ENCODE peak calls at places on chromosomes 16 and 17, in six cellular contexts. Q is aorta, C is colonic mucosa, Z is uterus, A is ovary, F is bronchial epithelial cell. X is an unnamed sample.

GRCh38 chr17:61414141-61414935 is 14.7 kb downstream of the TBX2 start:
- DNase-seq in Q (peak), C (peak), Z (peak), A (peak), F (no peak), X (no peak)

GRCh38 chr17:36673637-36674277 is 72.4 kb downstream of the MRM1 start:
- DNase-seq in Q (no peak), C (no peak), Z (no peak), A (no peak), F (no peak), X (no peak)

GRCh38 chr16:8655184-8655717 is 19.2 kb upstream of the ABAT start:
- DNase-seq in Q (no peak), C (peak), Z (no peak), A (no peak), F (no peak), X (no peak)

GRCh38 chr16:4298761-4299522 is 16.9 kb upstream of the GLIS2 start:
- DNase-seq in Q (peak), C (peak), Z (peak), A (peak), F (peak), X (no peak)

GRCh38 chr17:30476726-30477082 is 504 bp upstream of the GOSR1 start:
- DNase-seq in Q (no peak), C (no peak), Z (peak), A (no peak), F (no peak), X (no peak)

GRCh38 chr17:68197091-68197996 is 50.5 kb upstream of the AMZ2 start:
- DNase-seq in Q (no peak), C (no peak), Z (no peak), A (no peak), F (no peak), X (no peak)

GRCh38 chr16:87017388-87018012 is 299.7 kb downstream of the C16orf95 start:
- DNase-seq in Q (peak), C (no peak), Z (no peak), A (no peak), F (peak), X (peak)

GRCh38 chr16:24810951-24811843 is 34.6 kb upstream of the SLC5A11 start:
- DNase-seq in Q (no peak), C (no peak), Z (no peak), A (no peak), F (no peak), X (no peak)

GRCh38 chr17:17445296-17445924 is 31.4 kb upstream of the MED9 start:
- DNase-seq in Q (no peak), C (no peak), Z (no peak), A (no peak), F (no peak), X (no peak)

GRCh38 chr16:87806608-87807546 is 41.1 kb upstream of the KLHDC4 start:
- DNase-seq in Q (peak), C (peak), Z (no peak), A (no peak), F (peak), X (no peak)

GRCh38 chr17:4420692-4421131 is 13.0 kb upstream of the SPNS3 start:
- DNase-seq in Q (peak), C (peak), Z (peak), A (no peak), F (peak), X (peak)

GRCh38 chr17:40311575-40311974 is 2.6 kb downstream of the RARA start:
- DNase-seq in Q (peak), C (peak), Z (no peak), A (peak), F (no peak), X (no peak)

GRCh38 chr17:22310717-22311686 is 618.7 kb downstream of the KCNJ18 start:
- DNase-seq in Q (no peak), C (no peak), Z (no peak), A (no peak), F (no peak), X (no peak)

GRCh38 chr16:19396555-19397011 is 21.1 kb upstream of the TMC5 start:
- DNase-seq in Q (no peak), C (peak), Z (no peak), A (no peak), F (peak), X (no peak)

GRCh38 chr17:28180449-28180848 is 138.0 kb downstream of the NLK start:
- DNase-seq in Q (no peak), C (no peak), Z (no peak), A (no peak), F (no peak), X (no peak)

GRCh38 chr16:11977206-11978041 is 890 bp downstream of the SNX29 start:
- DNase-seq in Q (no peak), C (no peak), Z (peak), A (peak), F (peak), X (no peak)

GRCh38 chr16:84819644-84820304 is at the start of gene CRISPLD2:
- DNase-seq in Q (peak), C (peak), Z (peak), A (peak), F (peak), X (no peak)

GRCh38 chr16:72942021-72942420 is 105.9 kb downstream of the ZFHX3 start:
- DNase-seq in Q (no peak), C (no peak), Z (no peak), A (no peak), F (no peak), X (no peak)

GRCh38 chr17:65027305-65027704 is 29.2 kb downstream of the GNA13 start:
- DNase-seq in Q (no peak), C (no peak), Z (no peak), A (no peak), F (peak), X (peak)

GRCh38 chr16:86035906-86036305 is 136.9 kb downstream of the IRF8 start:
- DNase-seq in Q (no peak), C (no peak), Z (no peak), A (no peak), F (no peak), X (no peak)

GRCh38 chr17:46979023-46979870 is at the start of gene RPRML:
- DNase-seq in Q (peak), C (peak), Z (no peak), A (peak), F (no peak), X (no peak)

GRCh38 chr16:47358816-47359215 is 102.0 kb downstream of the ITFG1 start:
- DNase-seq in Q (no peak), C (no peak), Z (no peak), A (no peak), F (peak), X (peak)

GRCh38 chr17:22131740-22132139 is 439.4 kb downstream of the KCNJ18 start:
- DNase-seq in Q (no peak), C (no peak), Z (no peak), A (no peak), F (no peak), X (no peak)

GRCh38 chr16:11668590-11669379 is 530 bp downstream of the SNN start:
- DNase-seq in Q (no peak), C (no peak), Z (peak), A (peak), F (no peak), X (no peak)

GRCh38 chr16:67207857-67208524 is 9.1 kb downstream of the ELMO3 start:
- DNase-seq in Q (no peak), C (no peak), Z (no peak), A (no peak), F (peak), X (no peak)

GRCh38 chr17:61492759-61493526 is 40.7 kb downstream of the TBX4 start:
- DNase-seq in Q (peak), C (no peak), Z (no peak), A (no peak), F (no peak), X (no peak)

GRCh38 chr17:12637015-12637414 is 28.7 kb upstream of the MYOCD start:
- DNase-seq in Q (peak), C (no peak), Z (no peak), A (no peak), F (peak), X (peak)

GRCh38 chr16:3173892-3174617 is 13.9 kb upstream of the OR1F1 start:
- DNase-seq in Q (no peak), C (no peak), Z (no peak), A (no peak), F (peak), X (no peak)

GRCh38 chr16:3168706-3169105 is 19.3 kb upstream of the OR1F1 start:
- DNase-seq in Q (no peak), C (no peak), Z (no peak), A (no peak), F (peak), X (no peak)

GRCh38 chr16:3171181-3171854 is 16.7 kb upstream of the OR1F1 start:
- DNase-seq in Q (no peak), C (no peak), Z (no peak), A (no peak), F (peak), X (no peak)

GRCh38 chr16:3171855-3172593 is 16.0 kb upstream of the OR1F1 start:
- DNase-seq in Q (no peak), C (no peak), Z (no peak), A (no peak), F (peak), X (no peak)

GRCh38 chr16:3170440-3171180 is 17.4 kb upstream of the OR1F1 start:
- DNase-seq in Q (no peak), C (no peak), Z (no peak), A (no peak), F (no peak), X (no peak)
- H3K4me3 ChIP-seq in Q (no peak), C (peak), Z (no peak), A (no peak), F (peak), X (peak)

GRCh38 chr17:79400989-79401703 is 209.7 kb downstream of the RBFOX3 start:
- DNase-seq in Q (peak), C (peak), Z (peak), A (peak), F (peak), X (no peak)
- H3K4me3 ChIP-seq in Q (no peak), C (no peak), Z (peak), A (peak), F (no peak), X (peak)

GRCh38 chr17:42639484-42640474 is 19.3 kb upstream of the TUBG2 start:
- DNase-seq in Q (no peak), C (no peak), Z (no peak), A (no peak), F (no peak), X (no peak)

GRCh38 chr17:42647778-42648177 is 11.3 kb upstream of the TUBG2 start:
- DNase-seq in Q (no peak), C (no peak), Z (no peak), A (no peak), F (no peak), X (no peak)

DNA sequence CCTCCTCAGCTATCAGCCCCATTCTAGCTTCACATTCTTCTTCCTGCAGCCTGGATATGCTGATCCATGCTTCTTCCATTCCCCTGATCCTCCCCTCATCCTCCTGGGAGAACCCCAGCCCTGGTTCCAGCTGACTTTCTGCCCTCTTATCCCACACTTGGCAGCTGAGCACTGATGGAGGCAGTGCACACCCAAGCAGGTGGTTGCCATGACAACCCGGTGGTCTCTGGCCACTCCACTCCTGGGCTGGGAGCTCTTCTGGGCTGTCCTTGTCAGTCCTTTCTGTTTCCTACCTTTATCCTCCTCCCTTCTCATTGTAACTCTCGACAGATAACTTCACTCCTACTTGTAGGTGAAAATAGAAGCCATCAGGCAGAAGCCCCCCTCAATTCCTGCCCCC is 16.7 kb upstream of the TUBG2 start:
- DNase-seq in Q (no peak), C (no peak), Z (no peak), A (no peak), F (no peak), X (no peak)
- H3K4me3 ChIP-seq in Q (no peak), C (no peak), Z (no peak), A (no peak), F (no peak), X (no peak)

DNA sequence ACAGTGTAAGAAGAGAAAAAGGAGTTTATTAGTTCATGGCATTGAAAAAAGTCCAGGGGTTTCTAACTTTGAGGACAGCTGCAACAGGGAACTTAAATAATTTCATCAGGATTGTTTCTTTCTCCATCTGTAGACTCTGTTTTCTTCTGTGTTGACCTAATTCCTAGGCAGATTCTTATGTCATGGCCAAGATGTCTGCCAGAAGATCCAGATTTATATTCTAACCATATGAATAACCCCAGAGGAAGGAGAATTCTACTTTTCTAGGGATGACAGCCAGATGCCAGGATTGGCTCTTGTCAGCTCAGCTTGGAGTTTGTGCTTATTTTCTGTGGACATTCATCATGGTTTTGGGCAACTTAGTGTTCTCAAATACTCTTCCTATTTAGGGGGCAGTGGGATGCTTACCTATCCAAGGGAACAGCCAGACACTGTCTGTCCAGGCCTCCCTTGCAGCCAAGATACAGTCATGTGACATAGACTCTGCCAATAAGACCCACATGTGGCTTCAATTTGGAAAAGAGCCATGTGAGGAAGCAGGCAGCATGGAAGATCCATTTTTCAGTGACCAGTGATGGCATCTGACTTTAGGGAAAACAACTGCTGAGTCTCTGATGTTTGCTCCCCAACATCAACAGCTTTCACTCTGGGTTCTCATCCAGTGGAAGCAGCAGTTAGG is 18.2 kb downstream of the PCTP start:
- DNase-seq in Q (no peak), C (no peak), Z (no peak), A (no peak), F (no peak), X (no peak)
- H3K4me3 ChIP-seq in Q (no peak), C (no peak), Z (no peak), A (no peak), F (no peak), X (no peak)

DNA sequence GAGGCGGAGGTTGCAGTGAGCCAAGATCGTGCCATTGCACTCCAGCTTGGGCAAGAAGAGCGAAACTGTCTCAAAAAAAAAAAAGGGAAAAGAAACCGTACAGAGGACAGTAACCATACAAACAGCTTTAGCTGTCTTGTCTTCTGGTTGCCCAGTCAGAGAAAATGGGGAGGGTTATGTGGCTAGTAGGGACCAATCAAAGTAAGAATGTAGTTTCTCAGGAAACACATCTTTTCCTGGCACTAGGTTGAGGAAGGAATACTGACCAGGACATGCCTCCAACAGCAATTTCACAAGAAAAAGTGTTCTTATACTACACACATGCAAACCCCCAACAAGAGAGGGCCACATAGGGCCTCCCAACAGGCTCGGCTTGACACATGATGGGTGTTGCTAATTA is 2.1 kb downstream of the MIF4GD start:
- DNase-seq in Q (no peak), C (no peak), Z (no peak), A (no peak), F (no peak), X (no peak)
- H3K4me3 ChIP-seq in Q (no peak), C (no peak), Z (no peak), A (no peak), F (no peak), X (no peak)

GRCh38 chr17:41530062-41531048 is 2.2 kb upstream of the KRT19 start:
- DNase-seq in Q (peak), C (peak), Z (peak), A (peak), F (peak), X (peak)

GRCh38 chr17:41524261-41524660 is 3.8 kb downstream of the KRT19 start:
- DNase-seq in Q (no peak), C (no peak), Z (no peak), A (no peak), F (peak), X (no peak)

GRCh38 chr17:41528959-41529353 is 848 bp upstream of the KRT19 start:
- DNase-seq in Q (no peak), C (peak), Z (no peak), A (no peak), F (no peak), X (no peak)

GRCh38 chr17:41529491-41529915 is 1.4 kb upstream of the KRT19 start:
- DNase-seq in Q (no peak), C (no peak), Z (no peak), A (no peak), F (peak), X (no peak)

GRCh38 chr17:41527076-41528023 is 758 bp downstream of the KRT19 start:
- DNase-seq in Q (no peak), C (peak), Z (peak), A (peak), F (no peak), X (no peak)
- H3K4me3 ChIP-seq in Q (no peak), C (peak), Z (peak), A (peak), F (peak), X (peak)

GRCh38 chr16:2196162-2196980 is at the start of gene CASKIN1:
- DNase-seq in Q (no peak), C (no peak), Z (no peak), A (no peak), F (no peak), X (no peak)
- H3K4me3 ChIP-seq in Q (peak), C (peak), Z (peak), A (peak), F (peak), X (peak)